ENCODE peak calls at places on chromosomes 7 and 10, in eight cellular contexts. One of them, this sample, is unnamed.

GRCh38 chr7:68700414-68700813 is 897.9 kb upstream of the AUTS2 start:
- DNase-seq in Panc1: no peak
- DNase-seq in breast epithelium: no peak
- DNase-seq in fibroblast of the aortic adventitia: no peak
- DNase-seq in foreskin fibroblast: peak; percentile 1
- DNase-seq in lung: no peak
- DNase-seq in testis: no peak
- DNase-seq in lower leg skin: no peak
- DNase-seq in this sample: no peak

GRCh38 chr10:62072901-62073300 is 171.4 kb downstream of the ARID5B start:
- DNase-seq in Panc1: no peak
- DNase-seq in breast epithelium: no peak
- DNase-seq in fibroblast of the aortic adventitia: no peak
- DNase-seq in foreskin fibroblast: peak; percentile 68
- DNase-seq in lung: no peak
- DNase-seq in testis: no peak
- DNase-seq in lower leg skin: no peak
- DNase-seq in this sample: no peak

GRCh38 chr7:111045469-111045868 is 45.5 kb upstream of the LRRN3 start:
- DNase-seq in Panc1: no peak
- DNase-seq in breast epithelium: no peak
- DNase-seq in fibroblast of the aortic adventitia: peak; percentile 43
- DNase-seq in foreskin fibroblast: peak; percentile 57
- DNase-seq in lung: no peak
- DNase-seq in testis: peak; percentile 48
- DNase-seq in lower leg skin: no peak
- DNase-seq in this sample: no peak

GRCh38 chr7:7962851-7963250 is 5.7 kb upstream of the GLCCI1 start:
- DNase-seq in Panc1: no peak
- DNase-seq in breast epithelium: no peak
- DNase-seq in fibroblast of the aortic adventitia: peak; percentile 13
- DNase-seq in foreskin fibroblast: peak; percentile 81
- DNase-seq in lung: no peak
- DNase-seq in testis: no peak
- DNase-seq in lower leg skin: no peak
- DNase-seq in this sample: no peak

GRCh38 chr7:111018960-111019835 is 71.7 kb upstream of the LRRN3 start:
- DNase-seq in Panc1: no peak
- DNase-seq in breast epithelium: no peak
- DNase-seq in fibroblast of the aortic adventitia: no peak
- DNase-seq in foreskin fibroblast: no peak
- DNase-seq in lung: no peak
- DNase-seq in testis: no peak
- DNase-seq in lower leg skin: no peak
- DNase-seq in this sample: no peak

GRCh38 chr10:78972160-78972946 is 96.4 kb upstream of the ZMIZ1 start:
- DNase-seq in Panc1: peak; percentile 57
- DNase-seq in breast epithelium: peak; percentile 70
- DNase-seq in fibroblast of the aortic adventitia: peak; percentile 76
- DNase-seq in foreskin fibroblast: peak; percentile 86
- DNase-seq in lung: peak; percentile 45
- DNase-seq in testis: peak; percentile 75
- DNase-seq in lower leg skin: peak; percentile 68
- DNase-seq in this sample: no peak

GRCh38 chr10:103719036-103719435 is 136.3 kb downstream of the SH3PXD2A start:
- DNase-seq in Panc1: no peak
- DNase-seq in breast epithelium: no peak
- DNase-seq in fibroblast of the aortic adventitia: no peak
- DNase-seq in foreskin fibroblast: no peak
- DNase-seq in lung: no peak
- DNase-seq in testis: no peak
- DNase-seq in lower leg skin: no peak
- DNase-seq in this sample: no peak

GRCh38 chr10:71582019-71582418 is 137.6 kb downstream of the C10orf105 start:
- DNase-seq in Panc1: no peak
- DNase-seq in breast epithelium: no peak
- DNase-seq in fibroblast of the aortic adventitia: peak; percentile 57
- DNase-seq in foreskin fibroblast: peak; percentile 74
- DNase-seq in lung: no peak
- DNase-seq in testis: no peak
- DNase-seq in lower leg skin: no peak
- DNase-seq in this sample: no peak

GRCh38 chr7:44867073-44867990 is 18.0 kb downstream of the PURB start:
- DNase-seq in Panc1: peak; percentile 75
- DNase-seq in breast epithelium: no peak
- DNase-seq in fibroblast of the aortic adventitia: peak; percentile 81
- DNase-seq in foreskin fibroblast: peak; percentile 93
- DNase-seq in lung: no peak
- DNase-seq in testis: no peak
- DNase-seq in lower leg skin: peak; percentile 62
- DNase-seq in this sample: no peak

GRCh38 chr10:22391605-22392004 is 46.3 kb downstream of the SPAG6 start:
- DNase-seq in Panc1: no peak
- DNase-seq in breast epithelium: no peak
- DNase-seq in fibroblast of the aortic adventitia: no peak
- DNase-seq in foreskin fibroblast: no peak
- DNase-seq in lung: no peak
- DNase-seq in testis: no peak
- DNase-seq in lower leg skin: no peak
- DNase-seq in this sample: no peak

GRCh38 chr10:29409241-29410051 is 120.6 kb downstream of the LYZL1 start:
- DNase-seq in Panc1: peak; percentile 22
- DNase-seq in breast epithelium: peak; percentile 74
- DNase-seq in fibroblast of the aortic adventitia: peak; percentile 70
- DNase-seq in foreskin fibroblast: peak; percentile 88
- DNase-seq in lung: peak; percentile 81
- DNase-seq in testis: peak; percentile 90
- DNase-seq in lower leg skin: peak; percentile 60
- DNase-seq in this sample: no peak

GRCh38 chr10:43236176-43236850 is 30.6 kb downstream of the RASGEF1A start:
- DNase-seq in Panc1: no peak
- DNase-seq in breast epithelium: no peak
- DNase-seq in fibroblast of the aortic adventitia: no peak
- DNase-seq in foreskin fibroblast: no peak
- DNase-seq in lung: no peak
- DNase-seq in testis: no peak
- DNase-seq in lower leg skin: no peak
- DNase-seq in this sample: no peak

GRCh38 chr10:120539076-120539475 is 82.0 kb downstream of the PLPP4 start:
- DNase-seq in Panc1: no peak
- DNase-seq in breast epithelium: no peak
- DNase-seq in fibroblast of the aortic adventitia: no peak
- DNase-seq in foreskin fibroblast: no peak
- DNase-seq in lung: no peak
- DNase-seq in testis: no peak
- DNase-seq in lower leg skin: no peak
- DNase-seq in this sample: no peak

GRCh38 chr7:82050134-82050533 is 280.3 kb upstream of the HGF start:
- DNase-seq in Panc1: peak; percentile 88
- DNase-seq in breast epithelium: no peak
- DNase-seq in fibroblast of the aortic adventitia: peak; percentile 83
- DNase-seq in foreskin fibroblast: peak; percentile 81
- DNase-seq in lung: no peak
- DNase-seq in testis: no peak
- DNase-seq in lower leg skin: no peak
- DNase-seq in this sample: no peak

GRCh38 chr10:123398756-123399155 is 244.6 kb downstream of the BUB3 start:
- DNase-seq in Panc1: no peak
- DNase-seq in breast epithelium: no peak
- DNase-seq in fibroblast of the aortic adventitia: no peak
- DNase-seq in foreskin fibroblast: no peak
- DNase-seq in lung: no peak
- DNase-seq in testis: no peak
- DNase-seq in lower leg skin: no peak
- DNase-seq in this sample: no peak

GRCh38 chr10:99431190-99431549 is 746 bp upstream of the GOT1 start:
- DNase-seq in Panc1: no peak
- DNase-seq in breast epithelium: peak; percentile 73
- DNase-seq in fibroblast of the aortic adventitia: peak; percentile 52
- DNase-seq in foreskin fibroblast: peak; percentile 70
- DNase-seq in lung: peak; percentile 73
- DNase-seq in testis: peak; percentile 90
- DNase-seq in lower leg skin: peak; percentile 77
- DNase-seq in this sample: peak; percentile 7

GRCh38 chr7:92682324-92682723 is 92.1 kb upstream of the FAM133B start:
- DNase-seq in Panc1: no peak
- DNase-seq in breast epithelium: no peak
- DNase-seq in fibroblast of the aortic adventitia: no peak
- DNase-seq in foreskin fibroblast: no peak
- DNase-seq in lung: no peak
- DNase-seq in testis: no peak
- DNase-seq in lower leg skin: no peak
- DNase-seq in this sample: no peak

GRCh38 chr10:69468771-69469129 is 17.5 kb downstream of the TSPAN15 start:
- DNase-seq in Panc1: no peak
- DNase-seq in breast epithelium: no peak
- DNase-seq in fibroblast of the aortic adventitia: no peak
- DNase-seq in foreskin fibroblast: no peak
- DNase-seq in lung: no peak
- DNase-seq in testis: no peak
- DNase-seq in lower leg skin: no peak
- DNase-seq in this sample: no peak

GRCh38 chr10:99888623-99889022 is 106.2 kb downstream of the ABCC2 start:
- DNase-seq in Panc1: no peak
- DNase-seq in breast epithelium: no peak
- DNase-seq in fibroblast of the aortic adventitia: peak; percentile 63
- DNase-seq in foreskin fibroblast: peak; percentile 85
- DNase-seq in lung: no peak
- DNase-seq in testis: peak; percentile 83
- DNase-seq in lower leg skin: no peak
- DNase-seq in this sample: no peak

GRCh38 chr10:126062132-126063032 is 166.0 kb downstream of the FANK1 start:
- DNase-seq in Panc1: peak; percentile 93
- DNase-seq in breast epithelium: peak; percentile 69
- DNase-seq in fibroblast of the aortic adventitia: peak; percentile 97
- DNase-seq in foreskin fibroblast: peak; percentile 99
- DNase-seq in lung: peak; percentile 77
- DNase-seq in testis: peak; percentile 58
- DNase-seq in lower leg skin: peak; percentile 87
- DNase-seq in this sample: no peak

GRCh38 chr10:122461367-122461728 is at the start of gene HTRA1:
- DNase-seq in Panc1: no peak
- DNase-seq in breast epithelium: peak; percentile 61
- DNase-seq in fibroblast of the aortic adventitia: peak; percentile 64
- DNase-seq in foreskin fibroblast: peak; percentile 95
- DNase-seq in lung: peak; percentile 64
- DNase-seq in testis: peak; percentile 65
- DNase-seq in lower leg skin: no peak
- DNase-seq in this sample: no peak

GRCh38 chr10:132066812-132067211 is 1.1 kb downstream of the JAKMIP3 start:
- DNase-seq in Panc1: no peak
- DNase-seq in breast epithelium: no peak
- DNase-seq in fibroblast of the aortic adventitia: no peak
- DNase-seq in foreskin fibroblast: no peak
- DNase-seq in lung: peak; percentile 26
- DNase-seq in testis: no peak
- DNase-seq in lower leg skin: no peak
- DNase-seq in this sample: no peak
- H3K4me3 ChIP-seq in Panc1: peak overlapping the region; percentile 70
- H3K4me3 ChIP-seq in breast epithelium: peak overlapping the region; percentile 56
- H3K4me3 ChIP-seq in fibroblast of the aortic adventitia: no peak overlapping the region
- H3K4me3 ChIP-seq in foreskin fibroblast: peak overlapping the region; percentile 62
- H3K4me3 ChIP-seq in lung: no peak overlapping the region
- H3K4me3 ChIP-seq in testis: no peak overlapping the region
- H3K4me3 ChIP-seq in lower leg skin: no peak overlapping the region
- H3K4me3 ChIP-seq in this sample: no peak overlapping the region

DNA sequence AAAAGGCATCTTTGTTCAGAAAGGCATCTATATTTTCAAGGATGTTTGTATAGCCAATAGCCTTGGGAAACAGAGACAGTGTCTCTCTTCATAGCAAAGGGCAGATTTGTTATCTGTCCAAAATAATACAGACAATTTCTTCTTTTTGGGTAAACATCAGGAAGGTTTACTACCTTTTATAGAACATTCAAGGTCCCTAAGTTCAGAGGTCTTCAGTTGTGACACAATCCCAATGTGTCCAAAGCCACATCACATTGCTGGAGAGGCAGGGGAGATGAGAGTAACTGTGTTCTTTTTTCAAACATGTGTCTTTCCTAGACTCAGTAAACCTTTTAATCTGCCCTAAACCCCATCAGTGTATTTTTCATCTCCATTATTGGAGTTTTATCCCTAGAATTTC is 33.6 kb upstream of the FAM13C start:
- DNase-seq in Panc1: no peak
- DNase-seq in breast epithelium: no peak
- DNase-seq in fibroblast of the aortic adventitia: no peak
- DNase-seq in foreskin fibroblast: no peak
- DNase-seq in lung: no peak
- DNase-seq in testis: no peak
- DNase-seq in lower leg skin: no peak
- DNase-seq in this sample: no peak
- TF ChIP-seq CTCF in Panc1: no peak
- TF ChIP-seq CTCF in breast epithelium: no peak
- TF ChIP-seq CTCF in fibroblast of the aortic adventitia: no peak
- TF ChIP-seq CTCF in foreskin fibroblast: no peak
- TF ChIP-seq CTCF in lung: no peak
- TF ChIP-seq CTCF in testis: no peak
- TF ChIP-seq CTCF in lower leg skin: no peak
- TF ChIP-seq CTCF in this sample: no peak

DNA sequence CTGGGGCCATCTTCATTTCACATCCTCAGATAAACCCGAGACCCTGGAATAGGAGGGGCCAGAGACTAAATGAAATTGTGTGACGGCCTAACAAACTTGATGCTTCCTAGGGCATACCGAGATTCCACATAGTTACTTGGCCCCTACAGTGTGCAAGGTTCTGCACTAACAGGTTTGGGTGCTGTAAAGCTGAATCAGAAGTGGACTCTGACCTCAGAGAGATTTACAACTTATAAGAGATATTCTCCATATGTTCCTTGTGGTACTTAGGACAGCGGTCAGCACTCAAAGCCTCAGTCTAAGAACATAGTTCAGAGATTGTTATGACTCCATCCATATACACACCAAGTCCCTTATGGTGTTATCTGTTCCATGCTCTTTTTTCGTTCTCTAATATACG is 55.1 kb upstream of the FHIP2A start:
- DNase-seq in Panc1: no peak
- DNase-seq in breast epithelium: no peak
- DNase-seq in fibroblast of the aortic adventitia: no peak
- DNase-seq in foreskin fibroblast: no peak
- DNase-seq in lung: no peak
- DNase-seq in testis: no peak
- DNase-seq in lower leg skin: no peak
- DNase-seq in this sample: no peak
- H3K4me3 ChIP-seq in Panc1: peak overlapping the region; percentile 72
- H3K4me3 ChIP-seq in breast epithelium: peak overlapping the region; percentile 83
- H3K4me3 ChIP-seq in fibroblast of the aortic adventitia: no peak overlapping the region
- H3K4me3 ChIP-seq in foreskin fibroblast: no peak overlapping the region
- H3K4me3 ChIP-seq in lung: no peak overlapping the region
- H3K4me3 ChIP-seq in testis: no peak overlapping the region
- H3K4me3 ChIP-seq in lower leg skin: no peak overlapping the region
- H3K4me3 ChIP-seq in this sample: no peak overlapping the region

DNA sequence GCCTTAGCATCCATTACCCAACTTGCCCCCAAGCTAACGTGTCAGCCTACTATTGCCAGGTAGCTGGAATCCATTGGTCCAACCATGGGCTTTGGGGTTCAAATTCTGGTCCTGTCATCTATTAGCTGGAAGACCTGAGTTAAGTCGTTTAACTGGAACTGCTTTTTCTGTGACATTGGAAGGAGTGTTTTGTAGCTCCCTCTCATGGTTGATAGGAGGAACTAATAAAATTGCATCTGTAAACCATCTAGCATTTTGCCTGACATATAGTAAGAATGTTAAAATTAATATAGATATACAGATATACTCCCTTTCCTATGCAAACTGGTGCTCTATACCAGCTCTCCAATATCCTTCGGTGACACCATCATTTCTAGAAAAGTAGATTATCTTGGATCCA is 23.8 kb upstream of the SLF2 start:
- DNase-seq in Panc1: no peak
- DNase-seq in breast epithelium: no peak
- DNase-seq in fibroblast of the aortic adventitia: no peak
- DNase-seq in foreskin fibroblast: peak; percentile 42
- DNase-seq in lung: no peak
- DNase-seq in testis: no peak
- DNase-seq in lower leg skin: no peak
- DNase-seq in this sample: no peak
- TF ChIP-seq CTCF in Panc1: peak; percentile 51
- TF ChIP-seq CTCF in breast epithelium: no peak
- TF ChIP-seq CTCF in fibroblast of the aortic adventitia: peak; percentile 10
- TF ChIP-seq CTCF in foreskin fibroblast: no peak
- TF ChIP-seq CTCF in lung: no peak
- TF ChIP-seq CTCF in testis: no peak
- TF ChIP-seq CTCF in lower leg skin: no peak
- TF ChIP-seq CTCF in this sample: peak; percentile 18

This sample was measured in GM12864.